ENCODE peak calls at places on chromosome 16, in eight cellular contexts. T, B, R, A, M, Q, Z and G are unnamed samples. For H3K4me1, the result is how much of the 10 kb centered on the place peaks cover.

GRCh38 chr16:3065069-3065741 is at the start of gene IL32:
- DNase-seq in T (no peak), B (peak), R (no peak), A (no peak), M (no peak), Q (peak), Z (peak), G (no peak)

GRCh38 chr16:6047325-6047724 is 949.7 kb upstream of the EEF2KMT start:
- DNase-seq in T (no peak), B (no peak), R (no peak), A (no peak), M (no peak), Q (no peak), Z (no peak), G (no peak)

GRCh38 chr16:19432429-19432828 is 14.7 kb downstream of the TMC5 start:
- DNase-seq in T (no peak), B (no peak), R (peak), A (no peak), M (no peak), Q (no peak), Z (peak), G (no peak)

GRCh38 chr16:88489163-88489721 is 36.2 kb downstream of the ZFPM1 start:
- DNase-seq in T (no peak), B (no peak), R (no peak), A (no peak), M (no peak), Q (peak), Z (peak), G (no peak)

GRCh38 chr16:6674071-6674470 is 658.6 kb upstream of the RBFOX1 start:
- DNase-seq in T (no peak), B (no peak), R (no peak), A (no peak), M (no peak), Q (no peak), Z (no peak), G (no peak)

GRCh38 chr16:16828913-16829398 is 450.0 kb downstream of the NPIPA7 start:
- DNase-seq in T (no peak), B (no peak), R (no peak), A (no peak), M (peak), Q (no peak), Z (no peak), G (no peak)

GRCh38 chr16:28140788-28141618 is 70.8 kb downstream of the XPO6 start:
- DNase-seq in T (no peak), B (no peak), R (no peak), A (no peak), M (no peak), Q (peak), Z (peak), G (no peak)

GRCh38 chr16:70417661-70418060 is 21.2 kb downstream of the ST3GAL2 start:
- DNase-seq in T (no peak), B (no peak), R (no peak), A (no peak), M (no peak), Q (no peak), Z (no peak), G (no peak)

GRCh38 chr16:26053889-26054288 is 362.1 kb downstream of the HS3ST4 start:
- DNase-seq in T (no peak), B (no peak), R (no peak), A (no peak), M (no peak), Q (no peak), Z (no peak), G (no peak)
- H3K4me1 ChIP-seq in T (under half), B (under half), R (under half), A (under half), M (under half), Q (under half), Z (under half), G (under half)

GRCh38 chr16:55492756-55493380 is 13.9 kb downstream of the MMP2 start:
- DNase-seq in T (no peak), B (peak), R (no peak), A (no peak), M (peak), Q (no peak), Z (no peak), G (peak)
- TF ChIP-seq POLR2AphosphoS5 in T (no peak), B (no peak), R (no peak), A (no peak), M (no peak), Q (no peak), Z (no peak), G (peak)

GRCh38 chr16:57801856-57802634 is at the start of gene KIFC3:
- DNase-seq in T (peak), B (peak), R (no peak), A (no peak), M (peak), Q (peak), Z (peak), G (no peak)
- TF ChIP-seq POLR2A in T (no peak), B (no peak), R (no peak), A (no peak), M (no peak), Q (no peak), Z (no peak), G (no peak)

GRCh38 chr16:67244387-67245188 is 2.7 kb downstream of the FHOD1 start:
- DNase-seq in T (no peak), B (peak), R (peak), A (peak), M (no peak), Q (peak), Z (peak), G (no peak)
- H3K4me1 ChIP-seq in T (half or more), B (half or more), R (half or more), A (under half), M (under half), Q (half or more), Z (half or more), G (half or more)

GRCh38 chr16:23145186-23145585 is 4.1 kb downstream of the USP31 start:
- DNase-seq in T (no peak), B (no peak), R (no peak), A (no peak), M (no peak), Q (no peak), Z (no peak), G (no peak)

GRCh38 chr16:23143391-23143790 is 5.9 kb downstream of the USP31 start:
- DNase-seq in T (no peak), B (no peak), R (no peak), A (no peak), M (no peak), Q (no peak), Z (no peak), G (no peak)

GRCh38 chr16:23146877-23147601 is 2.2 kb downstream of the USP31 start:
- DNase-seq in T (no peak), B (no peak), R (no peak), A (no peak), M (no peak), Q (no peak), Z (no peak), G (no peak)

GRCh38 chr16:23147666-23148065 is 1.6 kb downstream of the USP31 start:
- DNase-seq in T (no peak), B (no peak), R (no peak), A (no peak), M (no peak), Q (no peak), Z (no peak), G (no peak)

DNA sequence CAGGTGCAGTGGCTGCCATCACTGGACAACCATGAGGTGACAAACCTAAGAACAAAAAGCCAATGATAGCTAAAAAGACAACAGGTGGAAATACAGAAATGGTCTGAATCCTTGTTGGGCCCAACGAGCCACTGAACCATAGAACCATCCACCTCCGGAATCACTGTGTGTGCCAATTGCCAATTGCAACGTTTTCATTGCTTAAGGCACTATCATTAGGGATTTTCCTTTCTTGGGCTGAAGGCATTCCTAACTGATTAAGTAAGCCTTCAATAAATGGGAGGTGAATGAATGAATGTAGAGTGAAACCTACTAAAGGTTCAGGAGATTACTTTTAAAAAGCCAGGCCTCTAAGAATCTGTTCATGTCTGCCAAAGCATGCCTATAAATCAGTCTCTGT is 3.6 kb downstream of the USP31 start:
- DNase-seq in T (no peak), B (no peak), R (no peak), A (no peak), M (no peak), Q (no peak), Z (no peak), G (no peak)
- TF ChIP-seq POLR2AphosphoS5 in T (no peak), B (no peak), R (no peak), A (no peak), M (no peak), Q (no peak), Z (no peak), G (no peak)

DNA sequence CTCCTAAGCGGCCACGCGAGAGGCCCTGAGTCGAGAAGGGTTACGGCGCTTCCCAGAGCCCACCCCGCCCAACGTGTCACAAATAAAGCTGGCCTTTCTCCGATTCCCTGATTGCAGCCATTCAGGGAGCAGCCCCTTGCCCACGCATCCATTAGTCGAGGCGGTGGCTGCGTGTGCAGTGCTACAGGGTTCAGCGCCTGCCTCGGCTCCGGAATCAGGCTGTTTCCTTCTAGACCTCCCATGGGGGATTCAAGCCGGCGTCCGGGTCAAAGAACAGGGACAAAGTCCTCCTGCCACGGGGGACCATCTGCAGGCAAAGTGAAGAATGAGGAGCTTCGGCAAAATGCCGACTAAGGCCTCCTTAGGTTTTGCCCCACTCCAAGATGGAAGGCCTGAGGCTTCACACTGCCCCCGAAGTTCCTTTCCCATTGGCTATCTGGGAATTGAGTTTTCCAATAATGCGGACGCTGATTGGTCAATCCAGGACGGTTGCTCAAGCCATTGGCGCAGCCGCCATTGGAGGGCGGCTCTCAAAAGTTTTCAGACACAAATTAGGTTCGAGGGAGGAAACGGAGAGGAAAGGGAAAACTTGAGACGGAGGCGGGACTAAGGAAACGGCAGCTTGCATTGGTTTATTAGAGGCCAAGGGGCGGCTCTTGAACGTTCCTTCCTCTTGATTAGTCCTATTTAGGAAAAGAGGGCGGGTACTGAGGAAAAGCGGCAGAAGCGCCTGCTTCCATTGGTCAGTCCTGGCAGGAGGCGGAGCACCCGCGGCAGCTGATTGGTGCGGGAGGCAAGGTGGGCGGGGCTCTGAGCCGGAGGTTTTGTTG is 430 bp upstream of the KATNB1 start:
- DNase-seq in T (peak), B (peak), R (peak), A (peak), M (peak), Q (peak), Z (peak), G (no peak)
- TF ChIP-seq POLR2A in T (no peak), B (peak), R (peak), A (no peak), M (peak), Q (no peak), Z (peak), G (peak)